ENCODE peak calls at places on chromosomes 7 and 10, in seven cellular contexts. G is iPS-NIHi11; U is AG04450; V is stimulated activated CD4-positive, alpha-beta T cell treated with anti-CD3 and anti-CD28 coated beads, Interleukin-2, amount 100 ng/mL, for 48 hours; H is RWPE1; I is fibroblast of lung; A is GM10248. J is an unnamed sample.

GRCh38 chr7:2643386-2644229 is 11.8 kb downstream of the TTYH3 start:
- DNase-seq in A (no peak), H (no peak), V (no peak), G (no peak), U (no peak), I (no peak), J (no peak)

GRCh38 chr7:138208010-138208634 is 131.9 kb downstream of the AKR1D1 start:
- DNase-seq in I (no peak), G (peak; percentile 37), H (no peak), V (no peak), A (no peak), U (no peak), J (no peak)

GRCh38 chr10:131491195-131491594 is 179.7 kb upstream of the TCERG1L start:
- DNase-seq in G (no peak), U (no peak), H (no peak), V (no peak), I (no peak), A (no peak), J (no peak)

GRCh38 chr7:725223-726005 is 1.1 kb upstream of the DNAAF5 start:
- DNase-seq in H (no peak), U (no peak), A (no peak), I (peak; percentile 92), V (no peak), G (no peak), J (no peak)

GRCh38 chr7:102220929-102221850 is 65.5 kb upstream of the SH2B2 start:
- DNase-seq in A (no peak), I (peak; percentile 82), H (peak; percentile 84), G (no peak), U (peak; percentile 26), V (no peak), J (no peak)

GRCh38 chr10:92593553-92594046 is 670 bp downstream of the KIF11 start:
- DNase-seq in H (no peak), U (no peak), G (no peak), V (no peak), A (no peak), I (no peak), J (no peak)

GRCh38 chr7:148204639-148205292 is 385.8 kb upstream of the C7orf33 start:
- DNase-seq in U (no peak), V (no peak), I (no peak), G (no peak), A (no peak), H (no peak), J (no peak)

GRCh38 chr10:55822096-55822495 is 539.0 kb downstream of the ZWINT start:
- DNase-seq in A (no peak), H (no peak), G (peak; percentile 7), U (no peak), V (no peak), I (no peak), J (no peak)

GRCh38 chr7:137484326-137484725 is 140.8 kb upstream of the PTN start:
- DNase-seq in G (no peak), U (no peak), V (no peak), I (peak; percentile 73), H (no peak), A (no peak), J (no peak)

GRCh38 chr7:99794585-99795502 is 10.9 kb upstream of the CYP3A4 start:
- DNase-seq in A (no peak), I (peak; percentile 3), V (no peak), H (no peak), U (no peak), G (no peak), J (no peak)

GRCh38 chr7:28958946-28959417 is 852 bp upstream of the TRIL start:
- DNase-seq in G (no peak), V (no peak), U (no peak), H (no peak), A (no peak), I (no peak), J (no peak)

GRCh38 chr7:34807548-34808340 is 149.7 kb downstream of the NPSR1 start:
- DNase-seq in A (no peak), V (no peak), G (no peak), I (no peak), H (no peak), U (no peak), J (no peak)

GRCh38 chr7:38863609-38864291 is 45.2 kb downstream of the VPS41 start:
- DNase-seq in A (no peak), U (no peak), V (no peak), H (peak; percentile 77), I (no peak), G (peak; percentile 47), J (no peak)

GRCh38 chr7:124671976-124672375 is 93.6 kb downstream of the GPR37 start:
- DNase-seq in H (peak; percentile 11), U (no peak), V (no peak), I (no peak), G (no peak), A (no peak), J (no peak)

GRCh38 chr7:159040146-159040545 is 104.5 kb downstream of the VIPR2 start:
- DNase-seq in A (no peak), I (no peak), U (no peak), G (no peak), H (no peak), V (no peak), J (no peak)

GRCh38 chr10:26044123-26044749 is 110.2 kb downstream of the MYO3A start:
- DNase-seq in I (peak; percentile 53), G (no peak), H (no peak), U (no peak), V (no peak), A (no peak), J (no peak)

GRCh38 chr10:106740-107139 is 28.5 kb upstream of the ZMYND11 start:
- DNase-seq in V (no peak), U (no peak), H (no peak), G (no peak), A (no peak), I (no peak), J (no peak)

GRCh38 chr7:6293202-6293601 is 20.8 kb upstream of the CYTH3 start:
- DNase-seq in G (no peak), U (no peak), A (no peak), I (no peak), V (no peak), H (no peak), J (no peak)

J was measured in T-helper 9 cell.